ENCODE peak calls at places on chromosome 22, in four cellular contexts. G is osteocyte, H is GM06990, Z is COLO829. B is an unnamed sample.

GRCh38 chr22:49961601-49962011 is 1.0 kb downstream of the PIM3 start:
- DNase-seq in Z (no peak), H (peak), G (no peak), B (no peak)

GRCh38 chr22:39456262-39457046 is at the start of gene MGAT3:
- DNase-seq in G (no peak), H (peak), Z (no peak), B (no peak)

GRCh38 chr22:25645266-25645665 is 80.8 kb downstream of the GRK3 start:
- DNase-seq in H (no peak), G (no peak), Z (no peak), B (no peak)

GRCh38 chr22:49593509-49593908 is 234.2 kb downstream of the BRD1 start:
- DNase-seq in G (no peak), H (no peak), Z (no peak), B (no peak)

GRCh38 chr22:40043086-40043485 is 48.3 kb downstream of the FAM83F start:
- DNase-seq in G (peak), Z (peak), H (no peak), B (peak)

GRCh38 chr22:48820481-48821345 is 1007.0 kb downstream of the BRD1 start:
- DNase-seq in Z (no peak), H (no peak), G (no peak), B (no peak)

GRCh38 chr22:43110444-43110926 is at the start of gene BIK:
- DNase-seq in Z (no peak), H (peak), G (no peak), B (peak)

GRCh38 chr22:33000342-33001280 is 57.6 kb downstream of the SYN3 start:
- DNase-seq in H (peak), Z (peak), G (peak), B (peak)

GRCh38 chr22:48309115-48309705 is 1518.5 kb downstream of the BRD1 start:
- DNase-seq in H (no peak), Z (no peak), G (no peak), B (no peak)

GRCh38 chr22:21947040-21948014 is 5.3 kb downstream of the PPM1F start:
- DNase-seq in H (no peak), Z (no peak), G (no peak), B (peak)

GRCh38 chr22:31490496-31490925 is 869 bp upstream of the EIF4ENIF1 start:
- DNase-seq in G (no peak), H (peak), Z (peak), B (peak)

GRCh38 chr22:38923463-38924196 is 33.8 kb upstream of the APOBEC3A start:
- DNase-seq in Z (peak), H (no peak), G (peak), B (peak)

GRCh38 chr22:46612904-46613605 is 7.1 kb upstream of the GRAMD4 start:
- DNase-seq in G (no peak), H (peak), Z (no peak), B (no peak)

GRCh38 chr22:29769723-29770321 is 2.7 kb downstream of the UQCR10 start:
- DNase-seq in G (no peak), H (no peak), Z (no peak), B (no peak)

GRCh38 chr22:28939932-28940331 is 56.6 kb downstream of the ZNRF3 start:
- DNase-seq in G (no peak), Z (no peak), H (no peak), B (no peak)

GRCh38 chr22:39664485-39665200 is 94.1 kb downstream of the CACNA1I start:
- DNase-seq in Z (peak), G (no peak), H (no peak), B (peak)

GRCh38 chr22:44665115-44665514 is 36.9 kb upstream of the PRR5 start:
- DNase-seq in Z (no peak), H (no peak), G (no peak), B (no peak)

GRCh38 chr22:20148414-20148813 is 2.4 kb downstream of the CCDC188 start:
- DNase-seq in H (no peak), Z (no peak), G (no peak), B (no peak)

GRCh38 chr22:35538801-35539321 is 1.8 kb upstream of the RASD2 start:
- DNase-seq in Z (no peak), G (no peak), H (no peak), B (peak)

GRCh38 chr22:49370841-49371301 is 456.8 kb downstream of the BRD1 start:
- DNase-seq in Z (no peak), G (peak), H (no peak), B (no peak)

GRCh38 chr22:23533328-23533762 is 46.7 kb downstream of the IGLL1 start:
- DNase-seq in Z (no peak), H (no peak), G (peak), B (peak)

GRCh38 chr22:19868773-19869471 is 14.2 kb upstream of the GNB1L start:
- DNase-seq in H (no peak), Z (peak), G (no peak), B (peak)

GRCh38 chr22:20545681-20546521 is 38.5 kb downstream of the MED15 start:
- DNase-seq in H (no peak), G (no peak), Z (no peak), B (no peak)

GRCh38 chr22:48182896-48183805 is 1420.7 kb downstream of the TBC1D22A start:
- DNase-seq in G (peak), Z (no peak), H (no peak), B (no peak)

GRCh38 chr22:22111267-22111751 is 128.7 kb upstream of the TOP3B start:
- DNase-seq in G (peak), H (peak), Z (no peak), B (no peak)

GRCh38 chr22:44869196-44869595 is 116.8 kb downstream of the ARHGAP8 start:
- DNase-seq in Z (no peak), H (no peak), G (no peak), B (no peak)

GRCh38 chr22:42836026-42836425 is 21.0 kb downstream of the ARFGAP3 start:
- DNase-seq in G (peak), Z (no peak), H (no peak), B (no peak)

GRCh38 chr22:42277988-42278776 is 7.7 kb upstream of the TCF20 start:
- DNase-seq in H (no peak), Z (no peak), G (no peak), B (peak)

GRCh38 chr22:43090130-43090789 is 1.1 kb upstream of the TTLL1 start:
- DNase-seq in G (no peak), H (peak), Z (peak), B (peak)

GRCh38 chr22:40053460-40053859 is 58.7 kb downstream of the FAM83F start:
- DNase-seq in Z (no peak), H (no peak), G (no peak), B (no peak)

GRCh38 chr22:42855726-42856125 is 1.3 kb downstream of the ARFGAP3 start:
- DNase-seq in H (no peak), Z (no peak), G (no peak), B (no peak)

GRCh38 chr22:28923826-28924732 is 40.7 kb downstream of the ZNRF3 start:
- DNase-seq in Z (peak), H (no peak), G (no peak), B (peak)

GRCh38 chr22:36584666-36585065 is 55.7 kb upstream of the EIF3D start:
- DNase-seq in G (no peak), Z (no peak), H (no peak), B (no peak)

GRCh38 chr22:50031189-50032091 is 18.9 kb upstream of the IL17REL start:
- DNase-seq in G (peak), H (no peak), Z (no peak), B (no peak)

GRCh38 chr22:30830907-30831306 is 136.2 kb downstream of the OSBP2 start:
- DNase-seq in H (no peak), Z (no peak), G (peak), B (no peak)